ENCODE peak calls at places on chromosomes 12 and 14, in nine cellular contexts. Q is fibroblast of mammary gland, O is body of pancreas, U is GM13977, Z is cardiac fibroblast, A is activated B cell treated with CpG ODN at 0.5 μM for 24 hours, T is keratinocyte, R is choroid plexus epithelial cell, P is AG04449. S is an unnamed sample.

GRCh38 chr14:92425101-92425500 is 88.5 kb upstream of the RIN3 start:
- DNase-seq in Q (peak; percentile 79), O (no peak), U (no peak), Z (peak; percentile 28), A (no peak), T (no peak), R (peak; percentile 77), P (no peak), S (no peak)

GRCh38 chr12:58033831-58034230 is 92.5 kb downstream of the ATP23 start:
- DNase-seq in Q (no peak), O (no peak), U (no peak), Z (no peak), A (no peak), T (no peak), R (no peak), P (no peak), S (no peak)

GRCh38 chr12:22904485-22904884 is 279.5 kb downstream of the ETNK1 start:
- DNase-seq in Q (no peak), O (no peak), U (no peak), Z (no peak), A (no peak), T (no peak), R (no peak), P (no peak), S (no peak)

GRCh38 chr12:50537538-50537919 is 32.7 kb downstream of the DIP2B start:
- DNase-seq in Q (peak; percentile 87), O (no peak), U (no peak), Z (no peak), A (no peak), T (peak; percentile 67), R (no peak), P (no peak), S (no peak)

GRCh38 chr14:79464468-79464867 is 746.8 kb downstream of the DIO2 start:
- DNase-seq in Q (no peak), O (no peak), U (no peak), Z (no peak), A (no peak), T (no peak), R (peak; percentile 45), P (no peak), S (no peak)

GRCh38 chr14:59363545-59364226 is 101.5 kb downstream of the GPR135 start:
- DNase-seq in Q (peak; percentile 40), O (no peak), U (no peak), Z (peak; percentile 47), A (no peak), T (no peak), R (peak; percentile 58), P (no peak), S (no peak)

GRCh38 chr14:61540931-61541330 is 154.4 kb upstream of the HIF1A start:
- DNase-seq in Q (no peak), O (no peak), U (no peak), Z (no peak), A (no peak), T (no peak), R (no peak), P (no peak), S (no peak)

GRCh38 chr12:123519151-123520001 is 14.1 kb downstream of the RILPL1 start:
- DNase-seq in Q (peak; percentile 35), O (peak; percentile 53), U (no peak), Z (peak; percentile 39), A (no peak), T (peak; percentile 77), R (peak; percentile 91), P (peak; percentile 42), S (no peak)

GRCh38 chr12:75747572-75747995 is 236.2 kb upstream of the KRR1 start:
- DNase-seq in Q (peak; percentile 89), O (no peak), U (no peak), Z (peak; percentile 56), A (no peak), T (no peak), R (peak; percentile 69), P (no peak), S (peak; percentile 54)

GRCh38 chr14:90362558-90362896 is 30.8 kb upstream of the NRDE2 start:
- DNase-seq in Q (no peak), O (no peak), U (no peak), Z (no peak), A (no peak), T (no peak), R (no peak), P (no peak), S (no peak)

GRCh38 chr12:120532701-120533238 is 1.4 kb upstream of the RNF10 start:
- DNase-seq in Q (no peak), O (no peak), U (peak; percentile 52), Z (no peak), A (no peak), T (no peak), R (no peak), P (no peak), S (no peak)

GRCh38 chr12:120534703-120535655 is 823 bp downstream of the RNF10 start:
- DNase-seq in Q (peak; percentile 94), O (peak; percentile 59), U (peak; percentile 77), Z (peak; percentile 70), A (no peak), T (no peak), R (peak; percentile 89), P (no peak), S (no peak)

GRCh38 chr12:120528861-120529525 is at the start of gene COQ5:
- DNase-seq in Q (peak; percentile 83), O (peak; percentile 90), U (peak; percentile 86), Z (peak; percentile 87), A (peak; percentile 76), T (no peak), R (peak; percentile 90), P (no peak), S (no peak)

GRCh38 chr12:120534203-120534702 is at the start of gene RNF10:
- DNase-seq in Q (peak; percentile 89), O (peak; percentile 79), U (peak; percentile 95), Z (peak; percentile 93), A (peak; percentile 66), T (peak; percentile 62), R (peak; percentile 92), P (no peak), S (peak; percentile 66)

GRCh38 chr12:120529641-120530314 is 820 bp upstream of the COQ5 start:
- DNase-seq in Q (peak; percentile 46), O (peak; percentile 54), U (peak; percentile 30), Z (peak; percentile 41), A (no peak), T (no peak), R (peak; percentile 79), P (no peak), S (no peak)
- TF ChIP-seq CTCF in Q (peak; percentile 14), O (no peak), U (no peak), Z (no peak), A (no peak), T (peak; percentile 34), R (peak; percentile 19), P (peak; percentile 15), S (peak; percentile 6)

GRCh38 chr12:104677441-104678089 is 220.8 kb downstream of the CHST11 start:
- DNase-seq in Q (no peak), O (no peak), U (no peak), Z (no peak), A (no peak), T (peak; percentile 13), R (no peak), P (no peak), S (no peak)

GRCh38 chr12:104682790-104683279 is 226.1 kb downstream of the CHST11 start:
- DNase-seq in Q (no peak), O (no peak), U (peak; percentile 64), Z (no peak), A (no peak), T (no peak), R (no peak), P (no peak), S (no peak)

GRCh38 chr12:104681012-104681690 is 224.4 kb downstream of the CHST11 start:
- DNase-seq in Q (no peak), O (no peak), U (no peak), Z (no peak), A (no peak), T (no peak), R (no peak), P (no peak), S (no peak)

GRCh38 chr12:104680506-104680905 is 223.8 kb downstream of the CHST11 start:
- DNase-seq in Q (no peak), O (no peak), U (no peak), Z (no peak), A (no peak), T (no peak), R (no peak), P (no peak), S (no peak)

DNA sequence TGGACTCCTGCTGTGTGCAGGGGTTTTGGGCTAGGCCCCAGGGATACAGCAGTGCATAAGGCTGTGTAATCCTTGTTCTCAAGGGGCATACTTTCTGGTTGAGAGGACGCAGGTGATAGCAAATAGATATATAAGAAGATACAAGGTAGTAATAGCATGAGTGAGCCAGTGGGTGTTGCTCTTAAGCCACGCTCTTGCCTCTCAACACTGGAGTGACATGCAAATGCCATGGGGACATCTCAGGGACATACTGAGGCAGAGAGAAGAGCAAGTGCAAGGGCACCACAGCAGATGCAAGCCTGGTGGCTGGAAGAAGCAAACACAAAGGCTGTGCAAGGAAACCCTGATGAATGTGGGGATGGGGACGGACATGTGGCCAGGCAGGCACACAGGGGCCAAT is 223.3 kb downstream of the CHST11 start:
- DNase-seq in Q (no peak), O (no peak), U (peak; percentile 41), Z (no peak), A (no peak), T (no peak), R (peak; percentile 60), P (no peak), S (no peak)
- TF ChIP-seq CTCF in Q (peak; percentile 36), O (no peak), U (peak; percentile 72), Z (peak; percentile 41), A (no peak), T (no peak), R (peak; percentile 68), P (peak; percentile 35), S (peak; percentile 20)

DNA sequence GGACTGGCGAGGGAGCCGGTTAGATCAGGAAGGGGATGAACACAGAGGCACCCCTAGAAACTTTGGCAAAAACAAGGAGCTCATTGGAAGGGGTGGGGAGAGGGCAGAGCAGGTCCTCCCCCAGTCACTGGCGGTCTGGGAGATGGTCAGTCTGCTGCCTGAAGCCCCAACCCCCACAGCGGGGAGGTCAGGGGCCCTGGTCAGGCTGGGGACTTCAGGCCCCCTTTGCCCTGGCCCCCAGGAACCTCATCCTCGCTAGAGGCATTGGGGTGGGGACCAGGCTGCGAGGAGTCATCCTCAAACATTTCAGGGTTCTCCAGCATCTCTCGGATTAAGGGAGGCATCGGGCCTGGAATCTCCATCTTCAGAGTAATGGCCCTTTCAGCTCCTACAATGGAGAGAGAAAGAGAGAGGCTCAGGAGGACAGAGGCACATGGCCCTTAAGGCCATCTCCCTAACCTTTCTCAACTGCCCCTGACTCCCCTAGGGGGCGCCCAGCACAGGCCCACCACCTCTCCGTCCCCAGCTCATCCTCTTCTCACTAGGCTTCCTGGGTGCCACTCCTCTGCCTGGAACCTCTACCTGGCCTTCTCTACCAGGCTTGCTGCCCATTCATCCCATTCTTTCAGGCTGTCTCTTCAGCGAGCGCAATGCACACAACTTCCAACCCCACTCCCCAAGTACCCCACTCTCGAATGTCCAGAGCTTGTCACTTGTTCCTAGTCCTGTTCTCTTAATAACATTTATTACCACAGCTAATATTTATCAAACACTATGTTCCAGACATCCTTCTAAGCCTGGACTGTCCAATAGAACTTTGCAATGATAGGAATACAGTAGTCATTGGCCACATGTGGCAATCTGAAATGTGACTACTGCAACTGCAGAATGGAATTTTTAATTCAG is 4.7 kb upstream of the ITGB7 start:
- DNase-seq in Q (no peak), O (no peak), U (no peak), Z (no peak), A (no peak), T (no peak), R (no peak), P (no peak), S (no peak)
- TF ChIP-seq CTCF in Q (peak; percentile 28), O (peak; percentile 1), U (peak; percentile 71), Z (peak; percentile 32), A (no peak), T (no peak), R (peak; percentile 36), P (peak; percentile 37), S (peak; percentile 30)

GRCh38 chr12:45704968-45705367 is 24.5 kb upstream of the ARID2 start:
- DNase-seq in Q (no peak), O (no peak), U (no peak), Z (no peak), A (no peak), T (no peak), R (no peak), P (no peak), S (no peak)
- TF ChIP-seq CTCF in Q (no peak), O (no peak), U (no peak), Z (no peak), A (no peak), T (no peak), R (no peak), P (no peak), S (no peak)

S was measured in AG09319.